ENCODE peak calls at places on chromosomes 5 and 9, in eight cellular contexts. One of them, this sample, is unnamed.

GRCh38 chr9:88072831-88073365 is 65.4 kb downstream of the SPATA31C2 start:
- DNase-seq in A549: no peak
- DNase-seq in HepG2: no peak
- DNase-seq in tibial nerve: no peak
- DNase-seq in GM12878: no peak
- DNase-seq in ovary: no peak
- DNase-seq in stomach: no peak
- DNase-seq in H1: no peak
- DNase-seq in this sample: no peak

GRCh38 chr5:155735388-155735787 is 591.6 kb upstream of the SGCD start:
- DNase-seq in H1: no peak
- DNase-seq in HepG2: no peak
- DNase-seq in tibial nerve: no peak
- DNase-seq in stomach: no peak
- DNase-seq in ovary: no peak
- DNase-seq in GM12878: no peak
- DNase-seq in A549: no peak
- DNase-seq in this sample: no peak

GRCh38 chr5:5069851-5070250 is 70.3 kb upstream of the ADAMTS16 start:
- DNase-seq in stomach: no peak
- DNase-seq in A549: no peak
- DNase-seq in tibial nerve: no peak
- DNase-seq in ovary: no peak
- DNase-seq in GM12878: no peak
- DNase-seq in HepG2: no peak
- DNase-seq in H1: no peak
- DNase-seq in this sample: no peak

GRCh38 chr5:113663879-113664278 is 150.4 kb downstream of the YTHDC2 start:
- DNase-seq in stomach: peak; percentile 51
- DNase-seq in H1: peak; percentile 50
- DNase-seq in tibial nerve: peak; percentile 14
- DNase-seq in GM12878: no peak
- DNase-seq in A549: peak; percentile 47
- DNase-seq in ovary: no peak
- DNase-seq in HepG2: peak; percentile 45
- DNase-seq in this sample: peak; percentile 29

GRCh38 chr5:115601709-115602584 is at the start of gene TICAM2:
- DNase-seq in ovary: peak; percentile 59
- DNase-seq in tibial nerve: peak; percentile 59
- DNase-seq in H1: no peak
- DNase-seq in stomach: peak; percentile 56
- DNase-seq in GM12878: peak; percentile 77
- DNase-seq in HepG2: no peak
- DNase-seq in A549: peak; percentile 22
- DNase-seq in this sample: peak; percentile 68

GRCh38 chr9:126327016-126327749 is 554 bp downstream of the MVB12B start:
- DNase-seq in H1: no peak
- DNase-seq in GM12878: no peak
- DNase-seq in stomach: no peak
- DNase-seq in A549: peak; percentile 17
- DNase-seq in ovary: no peak
- DNase-seq in HepG2: no peak
- DNase-seq in tibial nerve: no peak
- DNase-seq in this sample: no peak

GRCh38 chr5:24365406-24365805 is 279.4 kb downstream of the CDH10 start:
- DNase-seq in stomach: no peak
- DNase-seq in GM12878: no peak
- DNase-seq in HepG2: no peak
- DNase-seq in tibial nerve: no peak
- DNase-seq in H1: no peak
- DNase-seq in ovary: no peak
- DNase-seq in A549: no peak
- DNase-seq in this sample: no peak

GRCh38 chr9:133514475-133515239 is 10.1 kb downstream of the MYMK start:
- DNase-seq in H1: no peak
- DNase-seq in tibial nerve: no peak
- DNase-seq in GM12878: no peak
- DNase-seq in stomach: no peak
- DNase-seq in HepG2: no peak
- DNase-seq in ovary: peak; percentile 74
- DNase-seq in A549: no peak
- DNase-seq in this sample: no peak

GRCh38 chr9:69200071-69200470 is 26.0 kb downstream of the TJP2 start:
- DNase-seq in HepG2: no peak
- DNase-seq in ovary: peak; percentile 71
- DNase-seq in stomach: no peak
- DNase-seq in tibial nerve: no peak
- DNase-seq in H1: no peak
- DNase-seq in A549: no peak
- DNase-seq in GM12878: no peak
- DNase-seq in this sample: no peak

GRCh38 chr5:164420161-164420560 is 914.7 kb downstream of the MAT2B start:
- DNase-seq in GM12878: no peak
- DNase-seq in stomach: no peak
- DNase-seq in tibial nerve: no peak
- DNase-seq in H1: no peak
- DNase-seq in A549: no peak
- DNase-seq in ovary: no peak
- DNase-seq in HepG2: no peak
- DNase-seq in this sample: no peak

GRCh38 chr9:120846906-120847305 is 4.2 kb upstream of the PSMD5 start:
- DNase-seq in tibial nerve: no peak
- DNase-seq in A549: no peak
- DNase-seq in H1: no peak
- DNase-seq in HepG2: no peak
- DNase-seq in GM12878: no peak
- DNase-seq in ovary: no peak
- DNase-seq in stomach: no peak
- DNase-seq in this sample: no peak

GRCh38 chr5:141637266-141637692 is 482 bp downstream of the RELL2 start:
- DNase-seq in H1: no peak
- DNase-seq in GM12878: no peak
- DNase-seq in HepG2: no peak
- DNase-seq in A549: no peak
- DNase-seq in stomach: peak; percentile 37
- DNase-seq in tibial nerve: no peak
- DNase-seq in ovary: no peak
- DNase-seq in this sample: peak; percentile 42

GRCh38 chr9:95385521-95385920 is 68.0 kb upstream of the FANCC start:
- DNase-seq in tibial nerve: no peak
- DNase-seq in ovary: no peak
- DNase-seq in H1: no peak
- DNase-seq in stomach: no peak
- DNase-seq in GM12878: no peak
- DNase-seq in A549: no peak
- DNase-seq in HepG2: no peak
- DNase-seq in this sample: no peak

GRCh38 chr9:114202396-114202795 is 47.1 kb downstream of the COL27A1 start:
- DNase-seq in H1: no peak
- DNase-seq in HepG2: no peak
- DNase-seq in tibial nerve: no peak
- DNase-seq in stomach: no peak
- DNase-seq in A549: no peak
- DNase-seq in GM12878: no peak
- DNase-seq in ovary: no peak
- DNase-seq in this sample: no peak

GRCh38 chr5:175697846-175698245 is 40.0 kb downstream of the HRH2 start:
- DNase-seq in GM12878: no peak
- DNase-seq in HepG2: no peak
- DNase-seq in A549: no peak
- DNase-seq in stomach: no peak
- DNase-seq in tibial nerve: no peak
- DNase-seq in H1: no peak
- DNase-seq in ovary: no peak
- DNase-seq in this sample: no peak

GRCh38 chr5:79636981-79637733 is 24.9 kb downstream of the TENT2 start:
- DNase-seq in HepG2: no peak
- DNase-seq in stomach: no peak
- DNase-seq in tibial nerve: no peak
- DNase-seq in ovary: no peak
- DNase-seq in H1: no peak
- DNase-seq in A549: no peak
- DNase-seq in GM12878: no peak
- DNase-seq in this sample: no peak

GRCh38 chr5:112316006-112316405 is 103.1 kb downstream of the EPB41L4A start:
- DNase-seq in H1: no peak
- DNase-seq in GM12878: no peak
- DNase-seq in HepG2: no peak
- DNase-seq in ovary: no peak
- DNase-seq in stomach: no peak
- DNase-seq in tibial nerve: no peak
- DNase-seq in A549: no peak
- DNase-seq in this sample: no peak

GRCh38 chr5:130045334-130045733 is 141.1 kb downstream of the CHSY3 start:
- DNase-seq in GM12878: no peak
- DNase-seq in H1: no peak
- DNase-seq in A549: no peak
- DNase-seq in tibial nerve: no peak
- DNase-seq in stomach: no peak
- DNase-seq in HepG2: no peak
- DNase-seq in ovary: no peak
- DNase-seq in this sample: no peak

DNA sequence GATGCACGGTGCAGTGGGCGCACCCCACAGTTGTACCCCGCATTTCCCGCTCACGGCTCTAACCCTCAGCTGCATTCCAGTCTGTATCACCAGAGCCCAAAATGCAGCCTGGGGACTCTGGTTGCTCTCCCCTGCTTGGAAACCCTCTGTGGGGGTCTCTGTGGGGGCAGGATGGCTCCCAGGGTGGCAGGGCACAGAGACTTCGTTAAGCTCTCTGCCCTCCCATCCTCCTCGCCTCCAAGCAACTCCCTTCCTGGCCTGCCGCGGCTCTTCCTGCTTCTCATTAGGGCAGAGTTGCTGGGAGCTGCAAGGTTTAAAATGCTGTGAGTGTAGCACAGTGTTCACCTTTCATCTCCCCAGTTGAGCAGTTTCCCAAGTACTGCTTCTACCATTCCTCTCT is 188.6 kb downstream of the C9orf50 start:
- DNase-seq in stomach: no peak
- DNase-seq in GM12878: no peak
- DNase-seq in tibial nerve: no peak
- DNase-seq in H1: no peak
- DNase-seq in HepG2: no peak
- DNase-seq in ovary: no peak
- DNase-seq in A549: no peak
- DNase-seq in this sample: no peak
- H3K27ac ChIP-seq in stomach: peak overlapping the region; percentile 65
- H3K27ac ChIP-seq in GM12878: no peak overlapping the region
- H3K27ac ChIP-seq in tibial nerve: no peak overlapping the region
- H3K27ac ChIP-seq in H1: no peak overlapping the region
- H3K27ac ChIP-seq in HepG2: no peak overlapping the region
- H3K27ac ChIP-seq in ovary: peak overlapping the region; percentile 41
- H3K27ac ChIP-seq in A549: peak overlapping the region; percentile 69
- H3K27ac ChIP-seq in this sample: no peak overlapping the region

GRCh38 chr5:153504726-153505125 is 14.3 kb downstream of the GRIA1 start:
- DNase-seq in stomach: no peak
- DNase-seq in H1: no peak
- DNase-seq in A549: no peak
- DNase-seq in tibial nerve: no peak
- DNase-seq in GM12878: no peak
- DNase-seq in HepG2: no peak
- DNase-seq in ovary: no peak
- DNase-seq in this sample: no peak
- TF ChIP-seq EP300 in stomach: no peak
- TF ChIP-seq EP300 in H1: no peak
- TF ChIP-seq EP300 in A549: no peak
- TF ChIP-seq EP300 in tibial nerve: no peak
- TF ChIP-seq EP300 in GM12878: no peak
- TF ChIP-seq EP300 in HepG2: no peak
- TF ChIP-seq EP300 in ovary: no peak
- TF ChIP-seq EP300 in this sample: no peak

GRCh38 chr5:173789031-173789920 is 98.9 kb upstream of the CPEB4 start:
- DNase-seq in HepG2: peak; percentile 79
- DNase-seq in tibial nerve: no peak
- DNase-seq in stomach: peak; percentile 25
- DNase-seq in ovary: no peak
- DNase-seq in A549: no peak
- DNase-seq in H1: no peak
- DNase-seq in GM12878: no peak
- DNase-seq in this sample: no peak
- H3K27ac ChIP-seq in HepG2: peak overlapping the region; percentile 73
- H3K27ac ChIP-seq in tibial nerve: no peak overlapping the region
- H3K27ac ChIP-seq in stomach: no peak overlapping the region
- H3K27ac ChIP-seq in ovary: no peak overlapping the region
- H3K27ac ChIP-seq in A549: peak overlapping the region; percentile 67
- H3K27ac ChIP-seq in H1: no peak overlapping the region
- H3K27ac ChIP-seq in GM12878: no peak overlapping the region
- H3K27ac ChIP-seq in this sample: peak overlapping the region; percentile 23

GRCh38 chr9:81526587-81526986 is 162.8 kb downstream of the TLE1 start:
- DNase-seq in H1: no peak
- DNase-seq in HepG2: no peak
- DNase-seq in GM12878: no peak
- DNase-seq in tibial nerve: no peak
- DNase-seq in ovary: no peak
- DNase-seq in A549: no peak
- DNase-seq in stomach: no peak
- DNase-seq in this sample: no peak
- TF ChIP-seq EP300 in H1: no peak
- TF ChIP-seq EP300 in HepG2: no peak
- TF ChIP-seq EP300 in GM12878: no peak
- TF ChIP-seq EP300 in tibial nerve: no peak
- TF ChIP-seq EP300 in ovary: no peak
- TF ChIP-seq EP300 in A549: no peak
- TF ChIP-seq EP300 in stomach: no peak
- TF ChIP-seq EP300 in this sample: no peak

DNA sequence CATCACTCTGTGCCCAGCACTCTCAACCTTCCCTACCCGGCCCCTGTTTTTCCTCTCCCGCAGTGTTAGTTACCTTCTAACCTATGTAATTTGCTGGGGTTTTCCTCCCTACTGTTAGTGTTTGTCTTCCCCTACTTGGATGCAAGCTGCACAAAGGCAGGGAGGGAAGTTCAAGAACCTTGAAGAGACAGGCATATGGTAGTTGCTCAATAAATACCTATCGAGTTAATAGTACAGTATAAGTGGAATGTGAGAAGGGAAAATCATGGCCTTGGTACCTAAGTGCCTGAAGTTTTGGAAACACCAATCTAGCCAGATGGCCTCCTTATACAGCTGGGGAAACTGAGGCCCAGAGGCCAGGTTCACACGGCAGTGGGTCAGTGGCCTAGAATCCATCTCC is 24.2 kb downstream of the PDGFRB start:
- DNase-seq in ovary: no peak
- DNase-seq in HepG2: no peak
- DNase-seq in stomach: no peak
- DNase-seq in H1: no peak
- DNase-seq in tibial nerve: no peak
- DNase-seq in A549: no peak
- DNase-seq in GM12878: no peak
- DNase-seq in this sample: no peak
- H3K27ac ChIP-seq in ovary: peak overlapping the region; percentile 59
- H3K27ac ChIP-seq in HepG2: no peak overlapping the region
- H3K27ac ChIP-seq in stomach: no peak overlapping the region
- H3K27ac ChIP-seq in H1: no peak overlapping the region
- H3K27ac ChIP-seq in tibial nerve: peak overlapping the region; percentile 32
- H3K27ac ChIP-seq in A549: no peak overlapping the region
- H3K27ac ChIP-seq in GM12878: no peak overlapping the region
- H3K27ac ChIP-seq in this sample: no peak overlapping the region